ENCODE peak calls at places on chromosomes 7 and 10, in ten cellular contexts. U is breast epithelium; W is Karpas-422; S is HepG2; D is Right ventricle myocardium superior; K is activated CD8-positive, alpha-beta memory T cell treated with anti-CD3 and anti-CD28 coated beads for 24 hours; Z is H7; G is AG04450; I is right lobe of liver; N is activated T-cell treated with anti-CD3 and anti-CD28 coated beads, Interleukin-2, amount 50 U/mL, for 4 hours. X is an unnamed sample.

GRCh38 chr10:120555436-120556163 is 98.6 kb downstream of the PLPP4 start:
- DNase-seq in U (no peak), W (no peak), S (no peak), D (no peak), K (no peak), Z (no peak), G (no peak), I (no peak), N (no peak), X (no peak)

GRCh38 chr10:69056129-69056528 is 31.8 kb upstream of the SRGN start:
- DNase-seq in U (no peak), W (no peak), S (no peak), D (peak; percentile 59), K (no peak), Z (no peak), G (no peak), I (peak; percentile 52), N (no peak), X (no peak)

GRCh38 chr10:49738616-49739360 is 23.3 kb downstream of the OGDHL start:
- DNase-seq in U (no peak), W (no peak), S (no peak), D (no peak), K (peak; percentile 40), Z (peak; percentile 43), G (no peak), I (no peak), N (no peak), X (no peak)

GRCh38 chr10:78475501-78475900 is 441.8 kb downstream of the RPS24 start:
- DNase-seq in U (no peak), W (no peak), S (peak; percentile 57), D (no peak), K (peak; percentile 28), Z (no peak), G (no peak), I (no peak), N (no peak), X (no peak)

GRCh38 chr7:91198371-91198770 is 65.9 kb upstream of the FZD1 start:
- DNase-seq in U (no peak), W (no peak), S (no peak), D (no peak), K (no peak), Z (no peak), G (no peak), I (no peak), N (no peak), X (no peak)

GRCh38 chr7:132399367-132399766 is 176.9 kb downstream of the PLXNA4 start:
- DNase-seq in U (no peak), W (no peak), S (no peak), D (no peak), K (no peak), Z (no peak), G (no peak), I (no peak), N (no peak), X (no peak)

GRCh38 chr7:155257482-155258232 is 40.0 kb upstream of the INSIG1 start:
- DNase-seq in U (peak; percentile 65), W (no peak), S (no peak), D (peak; percentile 86), K (no peak), Z (no peak), G (no peak), I (no peak), N (no peak), X (no peak)

GRCh38 chr7:45606050-45606449 is 31.9 kb downstream of the ADCY1 start:
- DNase-seq in U (peak; percentile 34), W (no peak), S (no peak), D (no peak), K (no peak), Z (peak; percentile 14), G (no peak), I (no peak), N (no peak), X (no peak)

GRCh38 chr10:102627446-102628293 is 16.6 kb upstream of the TRIM8 start:
- DNase-seq in U (no peak), W (no peak), S (peak; percentile 49), D (peak; percentile 65), K (no peak), Z (peak; percentile 90), G (no peak), I (peak; percentile 88), N (no peak), X (no peak)

GRCh38 chr7:134359787-134360432 is 43.2 kb upstream of the SLC35B4 start:
- DNase-seq in U (no peak), W (no peak), S (no peak), D (no peak), K (no peak), Z (no peak), G (no peak), I (peak; percentile 53), N (no peak), X (no peak)

GRCh38 chr10:101022967-101023705 is 7.8 kb downstream of the PDZD7 start:
- DNase-seq in U (no peak), W (no peak), S (no peak), D (peak; percentile 14), K (no peak), Z (no peak), G (no peak), I (no peak), N (no peak), X (no peak)

GRCh38 chr7:108178393-108178792 is 48.2 kb upstream of the LAMB4 start:
- DNase-seq in U (no peak), W (no peak), S (no peak), D (no peak), K (no peak), Z (no peak), G (no peak), I (no peak), N (no peak), X (no peak)

GRCh38 chr7:81399461-81399860 is 370.4 kb downstream of the HGF start:
- DNase-seq in U (no peak), W (no peak), S (no peak), D (no peak), K (no peak), Z (no peak), G (no peak), I (no peak), N (no peak), X (no peak)

GRCh38 chr7:129853661-129854268 is 99.0 kb downstream of the UBE2H start:
- DNase-seq in U (no peak), W (no peak), S (no peak), D (no peak), K (no peak), Z (no peak), G (no peak), I (no peak), N (no peak), X (no peak)

GRCh38 chr7:114842551-114843065 is 79.3 kb upstream of the MDFIC start:
- DNase-seq in U (no peak), W (no peak), S (no peak), D (no peak), K (no peak), Z (peak; percentile 11), G (no peak), I (no peak), N (no peak), X (no peak)

GRCh38 chr7:35314354-35314753 is 60.5 kb upstream of the TBX20 start:
- DNase-seq in U (no peak), W (no peak), S (no peak), D (no peak), K (no peak), Z (no peak), G (no peak), I (no peak), N (no peak), X (no peak)

GRCh38 chr10:96306516-96306915 is 2.3 kb downstream of the DNTT start:
- DNase-seq in U (no peak), W (peak; percentile 57), S (no peak), D (peak; percentile 73), K (no peak), Z (no peak), G (no peak), I (peak; percentile 30), N (no peak), X (no peak)

GRCh38 chr10:77965294-77965693 is 38.7 kb upstream of the DLG5 start:
- DNase-seq in U (no peak), W (no peak), S (no peak), D (no peak), K (no peak), Z (no peak), G (peak; percentile 51), I (no peak), N (no peak), X (no peak)

GRCh38 chr10:78516236-78516635 is 482.6 kb downstream of the RPS24 start:
- DNase-seq in U (no peak), W (no peak), S (no peak), D (no peak), K (peak; percentile 11), Z (no peak), G (no peak), I (no peak), N (no peak), X (no peak)

GRCh38 chr10:650691-651615 is 38.5 kb downstream of the DIP2C start:
- DNase-seq in U (no peak), W (no peak), S (no peak), D (no peak), K (no peak), Z (peak; percentile 60), G (peak; percentile 27), I (no peak), N (no peak), X (no peak)